ENCODE peak calls at places on chromosomes 2 and 18, in six cellular contexts. One of them, this sample, is unnamed.

GRCh38 chr2:167294031-167294774 is 405.9 kb downstream of the XIRP2 start:
- DNase-seq in NCI-H510A treated with DMSO at 0.1 percent for 48 hours: no peak
- DNase-seq in posterior vena cava: peak; percentile 75
- DNase-seq in frontal cortex: peak; percentile 19
- DNase-seq in RKO: no peak
- DNase-seq in lower leg skin: peak; percentile 83
- DNase-seq in this sample: peak; percentile 60

GRCh38 chr2:230170532-230170931 is 49.3 kb downstream of the SP110 start:
- DNase-seq in posterior vena cava: no peak
- DNase-seq in lower leg skin: no peak
- DNase-seq in NCI-H510A treated with DMSO at 0.1 percent for 48 hours: peak; percentile 95
- DNase-seq in frontal cortex: no peak
- DNase-seq in RKO: no peak
- DNase-seq in this sample: no peak

GRCh38 chr2:45910473-45911060 is 259.1 kb downstream of the PRKCE start:
- DNase-seq in posterior vena cava: no peak
- DNase-seq in lower leg skin: no peak
- DNase-seq in RKO: no peak
- DNase-seq in NCI-H510A treated with DMSO at 0.1 percent for 48 hours: peak; percentile 33
- DNase-seq in frontal cortex: no peak
- DNase-seq in this sample: no peak

GRCh38 chr2:46555011-46555410 is 75.6 kb downstream of the TMEM247 start:
- DNase-seq in posterior vena cava: no peak
- DNase-seq in lower leg skin: no peak
- DNase-seq in NCI-H510A treated with DMSO at 0.1 percent for 48 hours: no peak
- DNase-seq in frontal cortex: no peak
- DNase-seq in RKO: no peak
- DNase-seq in this sample: no peak

GRCh38 chr18:4074647-4075046 is 380.5 kb downstream of the DLGAP1 start:
- DNase-seq in NCI-H510A treated with DMSO at 0.1 percent for 48 hours: no peak
- DNase-seq in posterior vena cava: no peak
- DNase-seq in RKO: no peak
- DNase-seq in frontal cortex: no peak
- DNase-seq in lower leg skin: no peak
- DNase-seq in this sample: no peak

GRCh38 chr2:219565130-219566080 is 5.9 kb downstream of the OBSL1 start:
- DNase-seq in RKO: no peak
- DNase-seq in posterior vena cava: no peak
- DNase-seq in frontal cortex: no peak
- DNase-seq in NCI-H510A treated with DMSO at 0.1 percent for 48 hours: no peak
- DNase-seq in lower leg skin: no peak
- DNase-seq in this sample: no peak

GRCh38 chr2:222819722-222820333 is 41.0 kb upstream of the ACSL3 start:
- DNase-seq in NCI-H510A treated with DMSO at 0.1 percent for 48 hours: no peak
- DNase-seq in lower leg skin: no peak
- DNase-seq in frontal cortex: no peak
- DNase-seq in RKO: no peak
- DNase-seq in posterior vena cava: no peak
- DNase-seq in this sample: no peak

GRCh38 chr2:219335373-219335786 is 2.8 kb upstream of the RESP18 start:
- DNase-seq in frontal cortex: no peak
- DNase-seq in NCI-H510A treated with DMSO at 0.1 percent for 48 hours: peak; percentile 38
- DNase-seq in posterior vena cava: no peak
- DNase-seq in RKO: no peak
- DNase-seq in lower leg skin: no peak
- DNase-seq in this sample: no peak

GRCh38 chr18:45006934-45007333 is 326.2 kb downstream of the SETBP1 start:
- DNase-seq in posterior vena cava: no peak
- DNase-seq in NCI-H510A treated with DMSO at 0.1 percent for 48 hours: no peak
- DNase-seq in lower leg skin: no peak
- DNase-seq in frontal cortex: no peak
- DNase-seq in RKO: no peak
- DNase-seq in this sample: no peak

GRCh38 chr2:240397924-240398611 is 37.4 kb upstream of the GPC1 start:
- DNase-seq in RKO: no peak
- DNase-seq in NCI-H510A treated with DMSO at 0.1 percent for 48 hours: no peak
- DNase-seq in posterior vena cava: peak; percentile 35
- DNase-seq in lower leg skin: peak; percentile 50
- DNase-seq in frontal cortex: no peak
- DNase-seq in this sample: peak; percentile 59

GRCh38 chr2:163592954-163593622 is 142.7 kb downstream of the FIGN start:
- DNase-seq in posterior vena cava: no peak
- DNase-seq in RKO: no peak
- DNase-seq in frontal cortex: no peak
- DNase-seq in NCI-H510A treated with DMSO at 0.1 percent for 48 hours: no peak
- DNase-seq in lower leg skin: no peak
- DNase-seq in this sample: no peak

GRCh38 chr2:235577404-235578330 is 83.8 kb downstream of the AGAP1 start:
- DNase-seq in posterior vena cava: no peak
- DNase-seq in lower leg skin: peak; percentile 83
- DNase-seq in RKO: no peak
- DNase-seq in frontal cortex: peak; percentile 44
- DNase-seq in NCI-H510A treated with DMSO at 0.1 percent for 48 hours: peak; percentile 51
- DNase-seq in this sample: peak; percentile 79

GRCh38 chr2:239313251-239313650 is 87.6 kb downstream of the HDAC4 start:
- DNase-seq in NCI-H510A treated with DMSO at 0.1 percent for 48 hours: no peak
- DNase-seq in posterior vena cava: peak; percentile 69
- DNase-seq in frontal cortex: no peak
- DNase-seq in RKO: no peak
- DNase-seq in lower leg skin: peak; percentile 78
- DNase-seq in this sample: peak; percentile 45

GRCh38 chr18:8329186-8329771 is 280.0 kb upstream of the RAB12 start:
- DNase-seq in frontal cortex: no peak
- DNase-seq in lower leg skin: no peak
- DNase-seq in RKO: no peak
- DNase-seq in NCI-H510A treated with DMSO at 0.1 percent for 48 hours: peak; percentile 34
- DNase-seq in posterior vena cava: no peak
- DNase-seq in this sample: no peak

GRCh38 chr2:113291191-113291590 is 12.5 kb upstream of the PAX8 start:
- DNase-seq in frontal cortex: no peak
- DNase-seq in NCI-H510A treated with DMSO at 0.1 percent for 48 hours: no peak
- DNase-seq in posterior vena cava: peak; percentile 49
- DNase-seq in lower leg skin: no peak
- DNase-seq in RKO: no peak
- DNase-seq in this sample: no peak

GRCh38 chr2:159272166-159272565 is 14.3 kb downstream of the WDSUB1 start:
- DNase-seq in frontal cortex: no peak
- DNase-seq in posterior vena cava: no peak
- DNase-seq in RKO: no peak
- DNase-seq in lower leg skin: no peak
- DNase-seq in NCI-H510A treated with DMSO at 0.1 percent for 48 hours: no peak
- DNase-seq in this sample: no peak

GRCh38 chr2:161207941-161208340 is 47.7 kb downstream of the TANK start:
- DNase-seq in lower leg skin: no peak
- DNase-seq in RKO: no peak
- DNase-seq in NCI-H510A treated with DMSO at 0.1 percent for 48 hours: no peak
- DNase-seq in posterior vena cava: no peak
- DNase-seq in frontal cortex: no peak
- DNase-seq in this sample: no peak

GRCh38 chr2:236746833-236747232 is 177.2 kb downstream of the ACKR3 start:
- DNase-seq in lower leg skin: peak; percentile 72
- DNase-seq in NCI-H510A treated with DMSO at 0.1 percent for 48 hours: no peak
- DNase-seq in RKO: no peak
- DNase-seq in posterior vena cava: no peak
- DNase-seq in frontal cortex: no peak
- DNase-seq in this sample: no peak

This sample was measured in sciatic nerve.